ENCODE peak calls at places on chromosomes 7 and 10, in seven cellular contexts. L is heart left ventricle, B is AG04450, S is body of pancreas, K is colonic mucosa, W is ascending aorta, Z is mesendoderm. F is an unnamed sample.

GRCh38 chr7:127655720-127656119 is 3.7 kb downstream of the SND1 start:
- DNase-seq in L (no peak), B (no peak), S (no peak), K (no peak), W (no peak), Z (no peak), F (no peak)

GRCh38 chr7:126524967-126525366 is 727.8 kb downstream of the GRM8 start:
- DNase-seq in L (no peak), B (no peak), S (no peak), K (no peak), W (no peak), Z (no peak), F (no peak)

GRCh38 chr10:80829562-80829961 is 291.9 kb downstream of the SH2D4B start:
- DNase-seq in L (no peak), B (no peak), S (no peak), K (no peak), W (no peak), Z (no peak), F (no peak)

GRCh38 chr7:55261386-55261770 is 103.8 kb upstream of the LANCL2 start:
- DNase-seq in L (no peak), B (no peak), S (no peak), K (no peak), W (no peak), Z (no peak), F (no peak)

GRCh38 chr7:82697897-82698296 is 254.3 kb upstream of the CACNA2D1 start:
- DNase-seq in L (no peak), B (no peak), S (no peak), K (no peak), W (no peak), Z (no peak), F (no peak)

GRCh38 chr10:13971586-13972475 is 358.9 kb downstream of the FRMD4A start:
- DNase-seq in L (no peak), B (no peak), S (no peak), K (no peak), W (no peak), Z (peak; percentile 79), F (no peak)

GRCh38 chr10:132363921-132364593 is 32.1 kb downstream of the LRRC27 start:
- DNase-seq in L (no peak), B (peak; percentile 38), S (no peak), K (no peak), W (no peak), Z (peak; percentile 43), F (peak; percentile 29)

GRCh38 chr10:89332718-89333281 is 5.0 kb downstream of the IFIT3 start:
- DNase-seq in L (no peak), B (no peak), S (no peak), K (no peak), W (no peak), Z (no peak), F (no peak)

GRCh38 chr7:100694196-100694745 is at the start of gene GIGYF1:
- DNase-seq in L (peak; percentile 83), B (no peak), S (peak; percentile 74), K (peak; percentile 72), W (no peak), Z (peak; percentile 69), F (peak; percentile 72)

GRCh38 chr10:54124209-54124890 is 676.7 kb downstream of the PCDH15 start:
- DNase-seq in L (no peak), B (no peak), S (no peak), K (no peak), W (no peak), Z (no peak), F (no peak)

GRCh38 chr10:18404530-18404929 is 246.9 kb downstream of the NSUN6 start:
- DNase-seq in L (no peak), B (no peak), S (no peak), K (no peak), W (no peak), Z (no peak), F (no peak)

GRCh38 chr7:28096713-28097112 is 83.9 kb downstream of the JAZF1 start:
- DNase-seq in L (peak; percentile 57), B (peak; percentile 57), S (peak; percentile 60), K (peak; percentile 56), W (no peak), Z (peak; percentile 50), F (peak; percentile 17)

GRCh38 chr7:104482362-104483042 is 154.1 kb downstream of the LHFPL3 start:
- DNase-seq in L (no peak), B (no peak), S (peak; percentile 92), K (peak; percentile 77), W (no peak), Z (no peak), F (no peak)

GRCh38 chr7:70834424-70834823 is 297.5 kb upstream of the GALNT17 start:
- DNase-seq in L (no peak), B (no peak), S (no peak), K (no peak), W (no peak), Z (no peak), F (no peak)

GRCh38 chr7:70837589-70837988 is 294.4 kb upstream of the GALNT17 start:
- DNase-seq in L (no peak), B (no peak), S (no peak), K (no peak), W (no peak), Z (no peak), F (no peak)

GRCh38 chr7:70835658-70836057 is 296.3 kb upstream of the GALNT17 start:
- DNase-seq in L (no peak), B (no peak), S (no peak), K (no peak), W (no peak), Z (no peak), F (no peak)

GRCh38 chr7:70836946-70837345 is 295.0 kb upstream of the GALNT17 start:
- DNase-seq in L (no peak), B (no peak), S (no peak), K (no peak), W (no peak), Z (no peak), F (no peak)

DNA sequence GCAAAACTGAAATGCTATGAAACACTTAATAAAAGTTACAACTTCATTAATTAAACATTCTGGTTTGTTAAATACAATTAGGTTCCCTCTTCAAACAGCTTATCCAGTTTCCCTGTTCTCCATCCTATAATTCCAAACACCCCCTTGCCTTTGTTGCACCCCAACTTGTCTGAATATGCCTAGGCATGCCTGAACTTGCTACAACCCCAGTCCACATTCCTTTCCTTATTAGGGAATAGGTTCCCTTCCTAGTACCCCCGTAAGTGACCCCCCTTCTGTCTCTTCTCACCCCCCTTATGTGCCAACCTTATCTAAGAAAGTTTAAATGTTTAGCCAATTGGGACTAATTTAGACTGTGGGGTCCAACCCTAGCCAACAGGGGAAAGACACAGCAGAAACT is 295.7 kb upstream of the GALNT17 start:
- DNase-seq in L (no peak), B (no peak), S (no peak), K (no peak), W (no peak), Z (no peak), F (no peak)
- H3K27ac ChIP-seq in L (no peak overlapping the region), B (no peak overlapping the region), S (no peak overlapping the region), K (no peak overlapping the region), W (no peak overlapping the region), Z (no peak overlapping the region), F (no peak overlapping the region)

DNA sequence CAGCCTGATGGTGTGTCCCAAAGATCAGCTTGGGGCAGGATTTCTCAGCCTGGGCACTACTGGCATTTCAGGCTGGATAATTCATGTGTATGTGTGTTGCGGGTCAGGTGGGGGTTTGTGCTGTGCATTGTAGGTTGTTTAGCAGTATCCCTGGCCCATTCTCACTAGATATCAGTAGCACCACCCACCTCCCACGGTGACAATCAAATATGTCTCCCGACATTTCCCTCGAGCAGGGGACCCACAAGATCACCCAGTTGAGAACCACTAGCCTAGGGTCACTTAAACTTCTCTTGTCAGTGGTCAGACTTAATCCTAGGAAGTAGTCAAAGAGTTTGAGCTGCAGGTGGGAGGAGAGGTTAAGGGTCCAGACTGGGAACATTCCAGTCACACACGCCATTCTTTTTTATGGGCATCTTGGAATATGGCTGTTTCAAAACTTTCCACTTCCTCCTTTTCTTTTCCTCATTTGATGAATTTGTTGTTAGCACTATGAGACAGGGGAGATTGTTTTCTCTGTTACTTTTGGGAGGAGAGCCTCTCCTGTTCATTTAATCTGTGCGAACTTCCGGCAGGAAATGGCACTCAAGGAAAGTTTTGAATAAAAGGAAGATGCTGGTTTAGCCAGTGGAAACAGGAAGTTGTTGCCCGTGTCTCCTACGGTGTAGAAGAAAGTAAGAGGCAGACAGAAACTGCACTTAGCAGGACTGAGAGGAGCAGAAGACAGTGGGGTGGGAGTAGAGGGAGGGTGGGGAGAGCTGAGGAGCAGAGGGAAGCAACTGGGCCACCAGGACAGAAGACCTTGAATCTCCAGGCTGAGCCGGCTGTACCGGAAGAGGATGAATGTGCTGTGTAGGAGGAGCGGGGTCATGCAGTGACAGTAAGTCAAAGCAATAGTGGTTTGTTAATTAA is 17.6 kb upstream of the EXOC6 start:
- DNase-seq in L (peak; percentile 28), B (no peak), S (no peak), K (no peak), W (no peak), Z (no peak), F (no peak)
- H3K27ac ChIP-seq in L (peak overlapping the region; percentile 11), B (no peak overlapping the region), S (no peak overlapping the region), K (no peak overlapping the region), W (no peak overlapping the region), Z (no peak overlapping the region), F (no peak overlapping the region)

DNA sequence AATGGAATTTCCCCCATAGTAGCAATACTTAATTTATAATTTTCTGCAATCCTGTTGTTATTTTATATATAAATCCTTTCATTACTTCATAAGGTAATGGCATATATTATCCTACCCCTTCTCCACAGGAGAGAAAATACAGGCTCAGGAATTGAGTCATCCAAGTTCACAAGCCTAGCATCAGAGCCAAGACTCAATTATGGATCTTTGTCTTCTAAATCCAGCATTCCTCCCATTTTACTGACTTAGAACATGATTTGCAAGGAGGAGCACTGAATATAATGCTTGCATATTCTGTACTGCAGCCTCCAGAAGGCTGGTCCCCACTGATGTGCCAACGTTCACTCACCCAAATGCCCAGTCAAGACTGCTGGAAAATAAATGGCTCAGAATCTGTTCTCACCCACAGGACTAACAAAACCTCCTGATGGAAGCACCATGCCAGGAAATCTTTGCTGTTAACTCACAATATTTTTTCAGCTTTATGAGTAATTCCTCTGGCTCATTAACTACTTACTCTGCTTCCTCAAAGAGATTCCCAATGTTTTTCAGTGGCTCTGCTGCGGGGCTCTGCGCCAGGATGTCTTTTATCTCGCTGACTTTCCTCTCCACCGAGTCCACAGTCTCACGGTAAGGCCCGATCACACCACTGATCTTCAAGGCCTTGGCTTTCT is 48.6 kb downstream of the DLD start:
- DNase-seq in L (peak; percentile 58), B (no peak), S (no peak), K (no peak), W (no peak), Z (no peak), F (no peak)
- H3K27ac ChIP-seq in L (peak overlapping the region; percentile 65), B (peak overlapping the region; percentile 62), S (no peak overlapping the region), K (peak overlapping the region; percentile 55), W (peak overlapping the region; percentile 88), Z (no peak overlapping the region), F (peak overlapping the region; percentile 79)

DNA sequence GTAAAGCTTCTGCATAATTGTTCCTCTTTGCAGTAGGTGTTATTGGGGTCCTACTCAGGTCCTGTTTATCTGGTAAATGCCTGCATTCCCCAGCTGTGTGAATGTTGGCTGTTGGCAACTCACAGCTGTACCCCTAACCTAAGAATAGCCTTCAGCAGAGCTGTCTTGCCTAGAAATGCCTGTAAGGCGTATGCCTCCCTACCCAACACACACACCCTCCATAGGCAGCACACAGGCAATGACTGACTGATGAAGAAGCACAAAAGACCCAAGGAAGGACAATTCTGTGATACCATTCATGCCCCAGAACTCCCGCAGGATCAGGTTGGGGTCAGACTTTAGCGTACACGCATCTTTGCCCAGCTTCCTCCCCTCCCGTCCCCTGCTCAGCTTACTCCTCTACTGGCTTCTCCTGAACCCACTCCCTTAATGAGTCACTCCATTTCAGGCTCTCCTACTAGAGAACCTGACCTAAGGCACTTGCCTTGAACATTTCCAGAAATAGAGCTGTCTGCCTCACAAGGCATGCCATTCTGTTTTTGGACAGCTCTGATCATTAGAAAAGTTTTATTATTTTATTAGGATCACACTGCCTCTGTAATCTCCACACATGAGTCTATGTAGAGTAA is 99.2 kb upstream of the PIK3CG start:
- DNase-seq in L (no peak), B (no peak), S (no peak), K (no peak), W (no peak), Z (no peak), F (no peak)
- H3K27ac ChIP-seq in L (no peak overlapping the region), B (no peak overlapping the region), S (no peak overlapping the region), K (no peak overlapping the region), W (no peak overlapping the region), Z (no peak overlapping the region), F (no peak overlapping the region)

F was measured in caudate nucleus.